ENCODE peak calls at places on chromosomes 7 and 10, in seven cellular contexts. K is activated CD8-positive, alpha-beta memory T cell treated with anti-CD3 and anti-CD28 coated beads, Interleukin-2, amount 10 ng/mL, durations not matched to agents 7 days and 5 days; Q is AG04450; P is fibroblast of the conjunctiva; M is DND-41; D is T-helper 17 cell; R is cardiac muscle cell. G is an unnamed sample.

GRCh38 chr10:129921801-129922597 is 42.1 kb downstream of the EBF3 start:
- DNase-seq in R (no peak), D (no peak), K (no peak), P (no peak), M (no peak), Q (no peak), G (no peak)

GRCh38 chr10:7300327-7300726 is 110.5 kb downstream of the SFMBT2 start:
- DNase-seq in M (no peak), D (no peak), P (no peak), K (no peak), Q (peak), R (no peak), G (no peak)

GRCh38 chr7:3537210-3537875 is 236.3 kb downstream of the SDK1 start:
- DNase-seq in M (no peak), K (no peak), D (no peak), R (peak), Q (peak), P (no peak), G (no peak)

GRCh38 chr7:28347964-28348363 is 64.4 kb upstream of the CREB5 start:
- DNase-seq in K (no peak), M (no peak), R (peak), P (peak), D (no peak), Q (peak), G (no peak)

GRCh38 chr10:130727766-130728490 is 583.6 kb downstream of the TCERG1L start:
- DNase-seq in Q (no peak), M (no peak), R (no peak), D (no peak), K (no peak), P (no peak), G (no peak)

GRCh38 chr10:104617831-104618230 is 23.3 kb upstream of the SORCS3 start:
- DNase-seq in Q (no peak), P (no peak), M (no peak), D (no peak), R (no peak), K (no peak), G (no peak)

GRCh38 chr10:70000262-70000661 is 52.4 kb upstream of the MACROH2A2 start:
- DNase-seq in R (no peak), Q (no peak), D (no peak), P (no peak), M (no peak), K (no peak), G (no peak)

GRCh38 chr7:130084037-130084875 is 13.9 kb downstream of the KLHDC10 start:
- DNase-seq in M (no peak), K (no peak), D (no peak), R (no peak), Q (no peak), P (no peak), G (no peak)

GRCh38 chr7:100825215-100825671 is 2.1 kb downstream of the EPHB4 start:
- DNase-seq in M (no peak), Q (no peak), R (peak), P (no peak), D (no peak), K (no peak), G (no peak)

GRCh38 chr7:104059103-104059502 is 69.6 kb upstream of the RELN start:
- DNase-seq in P (no peak), D (no peak), Q (no peak), M (no peak), R (no peak), K (no peak), G (no peak)

GRCh38 chr7:1093916-1094508 is 6.1 kb downstream of the GPER1 start:
- DNase-seq in P (no peak), K (no peak), Q (no peak), M (no peak), R (no peak), D (no peak), G (no peak)

GRCh38 chr10:131656009-131656408 is 244.8 kb upstream of the PPP2R2D start:
- DNase-seq in R (no peak), M (no peak), Q (no peak), K (no peak), P (no peak), D (no peak), G (no peak)